ENCODE peak calls at places on chromosomes 11 and 22, in five cellular contexts. One of them, this sample, is unnamed.

GRCh38 chr11:12279672-12280108 is 97.7 kb upstream of the PARVA start:
- DNase-seq in GM19239: no peak
- DNase-seq in ELR: no peak
- DNase-seq in naive thymus-derived CD4-positive, alpha-beta T cell: no peak
- DNase-seq in RWPE1: no peak
- DNase-seq in this sample: no peak

GRCh38 chr11:86592659-86593451 is 79.6 kb downstream of the ME3 start:
- DNase-seq in GM19239: peak; percentile 45
- DNase-seq in ELR: peak; percentile 96
- DNase-seq in naive thymus-derived CD4-positive, alpha-beta T cell: peak; percentile 29
- DNase-seq in RWPE1: peak; percentile 87
- DNase-seq in this sample: no peak

GRCh38 chr11:68658661-68659060 is 25.7 kb upstream of the GAL start:
- DNase-seq in GM19239: no peak
- DNase-seq in ELR: peak; percentile 53
- DNase-seq in naive thymus-derived CD4-positive, alpha-beta T cell: no peak
- DNase-seq in RWPE1: no peak
- DNase-seq in this sample: peak; percentile 51

GRCh38 chr11:803770-804598 is 1.0 kb downstream of the PIDD1 start:
- DNase-seq in GM19239: no peak
- DNase-seq in ELR: no peak
- DNase-seq in naive thymus-derived CD4-positive, alpha-beta T cell: no peak
- DNase-seq in RWPE1: peak; percentile 72
- DNase-seq in this sample: no peak

GRCh38 chr22:49213731-49214352 is 613.8 kb downstream of the BRD1 start:
- DNase-seq in GM19239: no peak
- DNase-seq in ELR: no peak
- DNase-seq in naive thymus-derived CD4-positive, alpha-beta T cell: no peak
- DNase-seq in RWPE1: no peak
- DNase-seq in this sample: no peak

GRCh38 chr11:2359557-2359956 is 17.6 kb upstream of the CD81 start:
- DNase-seq in GM19239: no peak
- DNase-seq in ELR: no peak
- DNase-seq in naive thymus-derived CD4-positive, alpha-beta T cell: no peak
- DNase-seq in RWPE1: no peak
- DNase-seq in this sample: no peak

GRCh38 chr22:32720924-32721323 is 80.6 kb upstream of the TIMP3 start:
- DNase-seq in GM19239: no peak
- DNase-seq in ELR: no peak
- DNase-seq in naive thymus-derived CD4-positive, alpha-beta T cell: no peak
- DNase-seq in RWPE1: no peak
- DNase-seq in this sample: no peak

GRCh38 chr11:61041755-61042518 is 60.4 kb upstream of the CD5 start:
- DNase-seq in GM19239: peak; percentile 53
- DNase-seq in ELR: peak; percentile 7
- DNase-seq in naive thymus-derived CD4-positive, alpha-beta T cell: peak; percentile 97
- DNase-seq in RWPE1: peak; percentile 21
- DNase-seq in this sample: peak; percentile 61

GRCh38 chr11:117827521-117828511 is 3.3 kb upstream of the FXYD2 start:
- DNase-seq in GM19239: no peak
- DNase-seq in ELR: no peak
- DNase-seq in naive thymus-derived CD4-positive, alpha-beta T cell: peak; percentile 38
- DNase-seq in RWPE1: no peak
- DNase-seq in this sample: no peak

GRCh38 chr11:108866781-108867180 is 201.9 kb downstream of the DDX10 start:
- DNase-seq in GM19239: no peak
- DNase-seq in ELR: no peak
- DNase-seq in naive thymus-derived CD4-positive, alpha-beta T cell: no peak
- DNase-seq in RWPE1: no peak
- DNase-seq in this sample: no peak

This sample was measured in Right ventricle myocardium superior.